ENCODE peak calls at places on chromosomes 13 and 19, in six cellular contexts. A is NCI-H510A treated with DMSO at 0.1 percent for 48 hours; J is psoas muscle; T is SK-N-DZ; M is activated T-helper 2 cell treated with anti-CD3 and anti-CD28 coated beads, Interferon-gamma antibody, Interleukin-2, Interleukin-4, amounts not matched to agents 10 μg/mL and 5 μg/mL and 100 μg/mL, durations not matched to agents 14 hours and 24 hours and 36 hours; U is midbrain. Y is an unnamed sample.
A peak's percentile ranks its signal among the peaks of the same experiment; 100 is the strongest.

GRCh38 chr19:45069056-45069455 is 7.2 kb downstream of the ZNF296 start:
- DNase-seq in A (no peak), J (no peak), T (no peak), M (no peak), U (no peak), Y (no peak)

GRCh38 chr19:55546822-55547614 is 1.7 kb upstream of the SBK3 start:
- DNase-seq in A (no peak), J (peak; percentile 86), T (no peak), M (no peak), U (no peak), Y (no peak)

GRCh38 chr19:14475251-14476073 is at the start of gene PTGER1:
- DNase-seq in A (no peak), J (no peak), T (peak; percentile 53), M (peak; percentile 33), U (no peak), Y (no peak)

GRCh38 chr19:15538774-15539173 is 30.4 kb downstream of the CYP4F22 start:
- DNase-seq in A (no peak), J (no peak), T (no peak), M (no peak), U (no peak), Y (no peak)

GRCh38 chr19:50602089-50602422 is 33.8 kb upstream of the LRRC4B start:
- DNase-seq in A (no peak), J (no peak), T (no peak), M (no peak), U (no peak), Y (no peak)

GRCh38 chr13:99760456-99760855 is 211.1 kb downstream of the ZIC5 start:
- DNase-seq in A (no peak), J (no peak), T (no peak), M (no peak), U (no peak), Y (no peak)

GRCh38 chr19:48926909-48927308 is 6.6 kb upstream of the DHDH start:
- DNase-seq in A (no peak), J (peak; percentile 51), T (no peak), M (no peak), U (no peak), Y (peak; percentile 62)

GRCh38 chr13:28659611-28659970 is 661 bp downstream of the POMP start:
- DNase-seq in A (no peak), J (no peak), T (no peak), M (no peak), U (no peak), Y (no peak)

GRCh38 chr19:51075998-51076397 is 6.7 kb downstream of the KLK14 start:
- DNase-seq in A (no peak), J (no peak), T (no peak), M (no peak), U (no peak), Y (no peak)

GRCh38 chr19:50673118-50673517 is 23.9 kb downstream of the C19orf81 start:
- DNase-seq in A (no peak), J (no peak), T (no peak), M (no peak), U (no peak), Y (no peak)

GRCh38 chr19:48780684-48781391 is 25.5 kb downstream of the FGF21 start:
- DNase-seq in A (no peak), J (no peak), T (no peak), M (no peak), U (no peak), Y (no peak)